ENCODE peak calls at places on chromosomes 7 and 10, in nine cellular contexts. X is AML-193; B is spleen; K is fibroblast of mammary gland; U is mesenteric fat pad; D is AG20443; Z is NCI-H1092; N is activated CD4-positive, alpha-beta T cell treated with anti-CD3 and anti-CD28 coated beads, Interleukin-2, amount 50 U/mL, for 1 hour; C is adipocyte. W is an unnamed sample.

GRCh38 chr10:121927361-121927840 is 430 bp downstream of the ATE1 start:
- DNase-seq in Z (peak; percentile 10), X (no peak), C (peak; percentile 68), K (peak; percentile 63), N (peak; percentile 12), D (peak; percentile 61), B (no peak), U (peak; percentile 90), W (peak; percentile 47)

GRCh38 chr7:25759281-25759680 is 392.7 kb upstream of the NFE2L3 start:
- DNase-seq in U (no peak), B (no peak), C (no peak), X (no peak), Z (no peak), N (no peak), K (no peak), D (no peak), W (no peak)

GRCh38 chr10:1624240-1624639 is 113.1 kb downstream of the ADARB2 start:
- DNase-seq in N (no peak), U (no peak), K (no peak), B (no peak), D (no peak), X (no peak), C (no peak), Z (no peak), W (no peak)

GRCh38 chr7:142535123-142535779 is 214.0 kb upstream of the PRSS1 start:
- DNase-seq in C (peak; percentile 93), D (peak; percentile 71), B (no peak), N (peak; percentile 69), U (no peak), X (peak; percentile 75), K (peak; percentile 92), Z (peak; percentile 7), W (peak; percentile 79)

GRCh38 chr7:156156734-156157408 is 344.6 kb upstream of the SHH start:
- DNase-seq in Z (peak; percentile 36), D (no peak), N (no peak), B (no peak), C (peak; percentile 1), U (no peak), X (no peak), K (no peak), W (no peak)

GRCh38 chr10:72567421-72567820 is 58.5 kb downstream of the MICU1 start:
- DNase-seq in X (no peak), C (peak; percentile 35), Z (no peak), D (peak; percentile 29), B (no peak), N (no peak), U (no peak), K (peak; percentile 24), W (peak; percentile 37)

GRCh38 chr10:71351628-71352319 is 32.7 kb downstream of the SLC29A3 start:
- DNase-seq in B (no peak), D (no peak), C (no peak), Z (no peak), U (no peak), X (no peak), N (no peak), K (no peak), W (no peak)

GRCh38 chr10:74854610-74855009 is 28.2 kb downstream of the KAT6B start:
- DNase-seq in N (no peak), X (no peak), C (no peak), U (no peak), D (no peak), Z (no peak), K (no peak), B (no peak), W (no peak)

GRCh38 chr7:158422551-158423189 is 165.0 kb downstream of the PTPRN2 start:
- DNase-seq in C (no peak), N (no peak), X (no peak), D (no peak), Z (no peak), U (peak; percentile 85), B (no peak), K (no peak), W (no peak)

GRCh38 chr7:20236790-20237189 is 19.6 kb upstream of the MACC1 start:
- DNase-seq in X (no peak), K (peak; percentile 26), B (no peak), N (no peak), D (peak; percentile 14), C (no peak), U (no peak), Z (no peak), W (peak; percentile 53)

GRCh38 chr7:139973091-139973490 is 89.7 kb downstream of the PARP12 start:
- DNase-seq in C (no peak), X (no peak), N (no peak), Z (no peak), K (no peak), B (no peak), U (no peak), D (no peak), W (no peak)

GRCh38 chr10:114393886-114394285 is 10.4 kb downstream of the AFAP1L2 start:
- DNase-seq in D (no peak), N (no peak), B (no peak), C (no peak), X (no peak), K (no peak), Z (no peak), U (no peak), W (no peak)

GRCh38 chr10:52652431-52653220 is 120.0 kb downstream of the MBL2 start:
- DNase-seq in C (peak; percentile 32), Z (no peak), K (no peak), X (no peak), U (no peak), N (no peak), B (no peak), D (peak; percentile 21), W (peak; percentile 59)

GRCh38 chr7:5532520-5533335 is 109.1 kb upstream of the TNRC18 start:
- DNase-seq in Z (no peak), N (peak; percentile 30), U (no peak), C (no peak), D (peak; percentile 72), B (peak; percentile 98), K (no peak), X (peak; percentile 85), W (no peak)

GRCh38 chr10:11724938-11725776 is 17.0 kb upstream of the ECHDC3 start:
- DNase-seq in Z (no peak), K (peak; percentile 74), B (peak; percentile 68), N (no peak), C (peak; percentile 74), X (peak; percentile 57), D (peak; percentile 80), U (no peak), W (peak; percentile 67)

GRCh38 chr10:122485670-122486069 is 24.3 kb downstream of the HTRA1 start:
- DNase-seq in U (no peak), B (no peak), K (peak; percentile 51), X (no peak), C (peak; percentile 39), Z (no peak), N (no peak), D (peak; percentile 40), W (peak; percentile 88)

GRCh38 chr7:8785081-8785480 is 351.7 kb downstream of the NXPH1 start:
- DNase-seq in U (no peak), D (no peak), Z (no peak), C (no peak), K (no peak), B (no peak), X (no peak), N (no peak), W (no peak)